ENCODE peak calls at places on chromosome 6, in eight cellular contexts. V, X, P, Y, F, B, Z and I are unnamed samples.
A peak's percentile ranks its signal among the peaks of the same experiment; 100 is the strongest.

GRCh38 chr6:44145839-44146238 is 12.8 kb upstream of the CAPN11 start:
- DNase-seq in X (no peak), B (no peak), Y (no peak), Z (no peak), V (no peak), P (no peak), F (no peak), I (no peak)

GRCh38 chr6:69044534-69044933 is 409.5 kb downstream of the ADGRB3 start:
- DNase-seq in X (no peak), B (no peak), Z (no peak), V (no peak), Y (no peak), F (no peak), P (no peak), I (no peak)

GRCh38 chr6:15841937-15842698 is 179.3 kb upstream of the DTNBP1 start:
- DNase-seq in F (peak; percentile 79), V (no peak), Y (no peak), X (no peak), Z (no peak), B (no peak), P (no peak), I (no peak)

GRCh38 chr6:26045046-26045938 is 41.9 kb upstream of the HFE start:
- DNase-seq in Y (peak; percentile 96), F (no peak), Z (peak; percentile 70), P (no peak), B (no peak), X (peak; percentile 81), V (no peak), I (peak; percentile 40)

GRCh38 chr6:126773122-126773805 is 345.2 kb upstream of the RSPO3 start:
- DNase-seq in B (no peak), F (no peak), X (no peak), Z (peak; percentile 45), P (no peak), V (peak; percentile 36), Y (no peak), I (no peak)

GRCh38 chr6:11830105-11830504 is 51.5 kb upstream of the ADTRP start:
- DNase-seq in Y (no peak), B (no peak), P (no peak), Z (no peak), F (peak; percentile 86), V (no peak), X (no peak), I (no peak)

GRCh38 chr6:122014961-122015360 is 384.5 kb upstream of the HSF2 start:
- DNase-seq in V (peak; percentile 78), X (no peak), F (no peak), P (no peak), B (no peak), Z (no peak), Y (no peak), I (no peak)

GRCh38 chr6:142279350-142280180 is 22.2 kb upstream of the ADGRG6 start:
- DNase-seq in Y (no peak), Z (no peak), V (no peak), F (no peak), B (no peak), X (no peak), P (no peak), I (no peak)

GRCh38 chr6:28726569-28727309 is 197.0 kb downstream of the TRIM27 start:
- DNase-seq in P (no peak), X (no peak), Z (no peak), B (no peak), F (no peak), V (no peak), Y (no peak), I (no peak)